ENCODE peak calls at places on chromosome 4, in nine cellular contexts. J is IMR-90, W is epithelial cell of esophagus, P is GM12865, R is lower leg skin, Y is OCI-LY7, N is ovary, A is right lobe of liver, H is GM06990. S is an unnamed sample.

GRCh38 chr4:184937745-184938144 is 80.5 kb upstream of the HELT start:
- DNase-seq in H (no peak), A (no peak), W (no peak), Y (no peak), P (no peak), R (no peak), J (no peak), N (no peak), S (no peak)

GRCh38 chr4:53571936-53572580 is 19.2 kb downstream of the LNX1 start:
- DNase-seq in J (no peak), P (no peak), H (no peak), W (no peak), R (no peak), A (no peak), Y (no peak), N (no peak), S (no peak)

GRCh38 chr4:89657931-89658700 is 178.8 kb downstream of the SNCA start:
- DNase-seq in H (peak), N (no peak), P (peak), W (peak), Y (peak), R (no peak), A (no peak), J (peak), S (no peak)

GRCh38 chr4:139606600-139607301 is 50.7 kb upstream of the SETD7 start:
- DNase-seq in A (no peak), N (no peak), R (no peak), Y (no peak), W (peak), H (no peak), J (peak), P (no peak), S (no peak)

GRCh38 chr4:42018451-42018850 is 28.1 kb downstream of the SLC30A9 start:
- DNase-seq in P (no peak), A (no peak), Y (no peak), N (no peak), W (no peak), R (no peak), J (no peak), H (no peak), S (no peak)

GRCh38 chr4:175431635-175432034 is 380.4 kb downstream of the GPM6A start:
- DNase-seq in W (no peak), H (no peak), N (no peak), J (no peak), R (no peak), P (no peak), Y (no peak), A (no peak), S (no peak)

GRCh38 chr4:41111796-41112195 is 102.5 kb downstream of the APBB2 start:
- DNase-seq in Y (no peak), N (no peak), R (no peak), H (no peak), W (no peak), P (no peak), A (no peak), J (no peak), S (no peak)

GRCh38 chr4:111855308-111855707 is 289.9 kb upstream of the FAM241A start:
- DNase-seq in N (no peak), A (no peak), Y (no peak), J (no peak), R (no peak), W (no peak), P (no peak), H (no peak), S (no peak)

GRCh38 chr4:77100234-77100633 is 24.4 kb upstream of the CCNI start:
- DNase-seq in H (no peak), Y (no peak), N (no peak), R (no peak), W (no peak), P (no peak), A (no peak), J (no peak), S (no peak)

GRCh38 chr4:98203406-98204235 is 57.6 kb upstream of the RAP1GDS1 start:
- DNase-seq in H (peak), R (no peak), A (no peak), W (no peak), P (peak), N (no peak), J (no peak), Y (no peak), S (no peak)

GRCh38 chr4:151371045-151371605 is 37.9 kb upstream of the FHIP1A start:
- DNase-seq in H (no peak), R (no peak), Y (no peak), P (no peak), W (no peak), A (no peak), N (no peak), J (no peak), S (no peak)

GRCh38 chr4:158670975-158671664 is 567 bp downstream of the C4orf46 start:
- DNase-seq in N (peak), P (peak), H (peak), Y (peak), R (peak), A (no peak), W (peak), J (peak), S (peak)

GRCh38 chr4:7699040-7699439 is 240.6 kb downstream of the AFAP1 start:
- DNase-seq in A (no peak), W (no peak), J (peak), H (no peak), R (no peak), N (peak), P (no peak), Y (no peak), S (no peak)

GRCh38 chr4:130563185-130563890 is 1467.4 kb downstream of the C4orf33 start:
- DNase-seq in N (peak), A (no peak), J (peak), Y (no peak), R (no peak), H (no peak), P (no peak), W (peak), S (no peak)

GRCh38 chr4:165698272-165698671 is 174.8 kb upstream of the TLL1 start:
- DNase-seq in J (no peak), N (no peak), H (no peak), A (no peak), W (no peak), R (no peak), P (no peak), Y (no peak), S (no peak)

GRCh38 chr4:95409127-95409526 is 139.6 kb downstream of the UNC5C start:
- DNase-seq in A (no peak), H (no peak), R (no peak), J (peak), Y (no peak), P (no peak), W (peak), N (no peak), S (no peak)

GRCh38 chr4:72951147-72951546 is 118.4 kb downstream of the COX18 start:
- DNase-seq in J (no peak), W (no peak), P (no peak), R (no peak), H (no peak), A (no peak), N (no peak), Y (no peak), S (no peak)

GRCh38 chr4:145099653-145100052 is 1.5 kb downstream of the ABCE1 start:
- DNase-seq in H (peak), J (peak), N (no peak), Y (peak), A (no peak), R (no peak), P (peak), W (peak), S (no peak)

GRCh38 chr4:143558823-143559756 is 45.6 kb downstream of the SMARCA5 start:
- DNase-seq in R (peak), J (peak), H (peak), W (peak), Y (peak), A (peak), P (peak), N (peak), S (peak)

GRCh38 chr4:86974481-86975050 is 39.8 kb downstream of the AFF1 start:
- DNase-seq in J (no peak), H (no peak), P (no peak), W (no peak), R (no peak), A (no peak), N (no peak), Y (no peak), S (no peak)

GRCh38 chr4:186666252-186666651 is 57.4 kb downstream of the FAT1 start:
- DNase-seq in P (no peak), J (peak), R (no peak), N (no peak), W (no peak), H (no peak), Y (no peak), A (no peak), S (no peak)

GRCh38 chr4:35772291-35772690 is 472.0 kb downstream of the ARAP2 start:
- DNase-seq in W (peak), N (no peak), A (no peak), H (no peak), P (no peak), J (no peak), Y (no peak), R (no peak), S (no peak)

GRCh38 chr4:687975-688694 is 816 bp downstream of the SLC49A3 start:
- DNase-seq in P (no peak), N (no peak), A (peak), R (no peak), J (no peak), W (peak), Y (no peak), H (no peak), S (peak)

GRCh38 chr4:185305979-185306442 is 89.7 kb downstream of the LRP2BP start:
- DNase-seq in N (no peak), J (peak), Y (no peak), R (no peak), H (no peak), A (no peak), P (no peak), W (peak), S (no peak)

GRCh38 chr4:8270912-8271815 is 1.6 kb downstream of the HTRA3 start:
- DNase-seq in A (no peak), J (no peak), R (no peak), P (no peak), N (peak), Y (no peak), H (no peak), W (no peak), S (no peak)

GRCh38 chr4:41134581-41134980 is 79.8 kb downstream of the APBB2 start:
- DNase-seq in Y (peak), H (no peak), R (no peak), J (no peak), A (no peak), N (no peak), P (no peak), W (no peak), S (no peak)

GRCh38 chr4:152045781-152046571 is 285.2 kb upstream of the GATB start:
- DNase-seq in W (peak), J (no peak), R (no peak), P (no peak), A (no peak), H (peak), N (peak), Y (no peak), S (no peak)

GRCh38 chr4:26372525-26373172 is 51.8 kb downstream of the RBPJ start:
- DNase-seq in A (no peak), H (peak), R (no peak), N (no peak), J (peak), Y (peak), W (peak), P (peak), S (peak)

GRCh38 chr4:75708218-75708691 is 16.1 kb upstream of the USO1 start:
- DNase-seq in P (peak), J (no peak), Y (no peak), A (no peak), R (no peak), W (no peak), N (no peak), H (peak), S (no peak)

DNA sequence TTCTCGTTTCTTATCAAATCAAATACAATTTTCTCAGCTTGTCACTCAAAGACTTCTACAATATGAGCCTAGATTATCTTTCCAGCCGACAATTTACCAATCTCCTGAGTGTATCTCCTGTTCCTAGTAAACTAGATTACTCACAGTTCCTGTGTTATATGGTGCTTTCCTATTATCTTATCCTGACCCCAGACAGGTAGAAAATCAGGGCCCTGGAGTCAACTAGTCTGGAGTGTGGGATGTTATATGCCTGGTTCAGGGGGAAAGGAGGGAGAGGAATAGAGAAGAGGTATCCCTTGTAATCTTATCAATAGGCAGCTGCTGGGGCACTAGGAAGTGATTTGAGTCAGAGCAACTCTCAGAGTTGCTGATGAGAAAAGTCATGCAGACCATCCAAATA is 127.1 kb downstream of the SLC7A11 start:
- DNase-seq in Y (no peak), J (no peak), W (no peak), R (no peak), A (no peak), P (no peak), H (no peak), N (no peak), S (no peak)
- H3K4me3 ChIP-seq in Y (peak), J (no peak), W (no peak), R (no peak), A (no peak), P (no peak), H (no peak), N (no peak), S (no peak)

DNA sequence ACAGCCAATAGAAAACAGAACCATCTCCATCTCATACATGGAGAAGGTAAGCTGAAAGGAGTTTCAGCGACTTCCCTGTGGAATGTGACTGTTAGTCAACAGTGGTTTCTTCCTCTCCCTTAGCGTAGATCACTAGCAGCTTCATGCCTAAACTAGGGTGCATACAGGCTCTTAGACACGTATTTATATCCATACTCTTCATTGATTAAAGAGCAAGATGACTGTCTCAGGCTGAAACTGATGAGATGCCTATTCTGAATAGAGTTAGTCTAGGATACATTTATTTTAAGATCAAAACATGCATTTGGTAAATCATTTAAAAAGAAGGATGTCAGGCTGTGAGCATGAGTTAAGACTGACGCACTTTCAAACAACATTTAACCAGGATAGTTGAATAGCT is 423.3 kb downstream of the ARHGAP24 start:
- DNase-seq in A (no peak), P (no peak), N (no peak), W (no peak), H (no peak), Y (no peak), J (no peak), R (no peak), S (no peak)
- H3K4me3 ChIP-seq in A (no peak), P (no peak), N (no peak), W (no peak), H (no peak), Y (no peak), J (no peak), R (no peak), S (no peak)

GRCh38 chr4:100933628-100934027 is 413.7 kb downstream of the PPP3CA start:
- DNase-seq in H (no peak), W (peak), Y (no peak), N (no peak), A (no peak), R (peak), P (no peak), J (peak), S (no peak)
- H3K4me3 ChIP-seq in H (no peak), W (no peak), Y (no peak), N (no peak), A (no peak), R (no peak), P (no peak), J (no peak), S (no peak)

GRCh38 chr4:65668201-65669007 is 1.9 kb downstream of the EPHA5 start:
- DNase-seq in P (no peak), A (no peak), H (no peak), Y (no peak), W (peak), N (peak), R (peak), J (no peak), S (no peak)
- H3K4me3 ChIP-seq in P (no peak), A (no peak), H (no peak), Y (no peak), W (peak), N (peak), R (peak), J (peak), S (no peak)